ENCODE peak calls at places on chromosome 16, in five cellular contexts. J is ELR, V is T-helper 2 cell, S is dermis microvascular lymphatic vessel endothelial cell, A is type B pancreatic cell. E is an unnamed sample.

GRCh38 chr16:89456412-89456811 is 33.9 kb downstream of the ANKRD11 start:
- DNase-seq in J (no peak), V (no peak), S (no peak), A (no peak), E (no peak)

GRCh38 chr16:54216268-54217187 is 70.1 kb downstream of the IRX3 start:
- DNase-seq in J (no peak), V (no peak), S (no peak), A (no peak), E (no peak)

GRCh38 chr16:87098361-87098760 is 218.8 kb downstream of the C16orf95 start:
- DNase-seq in J (no peak), V (no peak), S (no peak), A (no peak), E (no peak)

GRCh38 chr16:4212934-4213296 is 29.0 kb downstream of the SRL start:
- DNase-seq in J (peak), V (no peak), S (no peak), A (no peak), E (no peak)

GRCh38 chr16:80667925-80668324 is 127.1 kb downstream of the DYNLRB2 start:
- DNase-seq in J (no peak), V (no peak), S (no peak), A (no peak), E (no peak)

GRCh38 chr16:8611886-8612595 is 9.5 kb upstream of the METTL22 start:
- DNase-seq in J (peak), V (no peak), S (no peak), A (no peak), E (no peak)

GRCh38 chr16:84022641-84023040 is 20.0 kb downstream of the SLC38A8 start:
- DNase-seq in J (no peak), V (no peak), S (no peak), A (no peak), E (no peak)

GRCh38 chr16:28873543-28874201 is 4.6 kb upstream of the ATP2A1 start:
- DNase-seq in J (peak), V (peak), S (peak), A (no peak), E (no peak)

GRCh38 chr16:57824880-57825279 is 22.6 kb upstream of the KIFC3 start:
- DNase-seq in J (no peak), V (no peak), S (no peak), A (no peak), E (no peak)

GRCh38 chr16:87847785-87848675 is 21.3 kb downstream of the SLC7A5 start:
- DNase-seq in J (no peak), V (no peak), S (no peak), A (no peak), E (no peak)

GRCh38 chr16:50114357-50115129 is 38.6 kb upstream of the TENT4B start:
- DNase-seq in J (no peak), V (no peak), S (no peak), A (no peak), E (no peak)

GRCh38 chr16:87380403-87380802 is 3.2 kb downstream of the FBXO31 start:
- DNase-seq in J (no peak), V (no peak), S (no peak), A (no peak), E (no peak)

GRCh38 chr16:77290451-77291110 is 91.4 kb downstream of the SYCE1L start:
- DNase-seq in J (peak), V (no peak), S (peak), A (no peak), E (no peak)

GRCh38 chr16:82524939-82525338 is 101.8 kb upstream of the CDH13 start:
- DNase-seq in J (no peak), V (no peak), S (peak), A (no peak), E (no peak)

GRCh38 chr16:3020604-3021448 is 658 bp downstream of the TNFRSF12A start:
- DNase-seq in J (peak), V (peak), S (peak), A (no peak), E (peak)

GRCh38 chr16:11256657-11257130 is 690 bp upstream of the SOCS1 start:
- DNase-seq in J (peak), V (peak), S (peak), A (peak), E (no peak)

GRCh38 chr16:67000384-67001158 is 12.2 kb downstream of the CES4A start:
- DNase-seq in J (peak), V (peak), S (peak), A (no peak), E (no peak)

GRCh38 chr16:55333690-55334089 is 9.7 kb downstream of the IRX6 start:
- DNase-seq in J (no peak), V (no peak), S (no peak), A (no peak), E (no peak)

GRCh38 chr16:71807905-71808592 is 585 bp downstream of the AP1G1 start:
- DNase-seq in J (peak), V (peak), S (peak), A (no peak), E (no peak)

GRCh38 chr16:53629607-53630312 is 73.9 kb downstream of the RPGRIP1L start:
- DNase-seq in J (no peak), V (no peak), S (peak), A (no peak), E (no peak)

GRCh38 chr16:87653234-87653633 is 50.9 kb downstream of the JPH3 start:
- DNase-seq in J (peak), V (peak), S (no peak), A (no peak), E (no peak)

GRCh38 chr16:58421529-58421928 is 29.3 kb downstream of the GINS3 start:
- DNase-seq in J (peak), V (no peak), S (no peak), A (no peak), E (no peak)

GRCh38 chr16:51886456-51886855 is 660.5 kb downstream of the TOX3 start:
- DNase-seq in J (no peak), V (no peak), S (peak), A (no peak), E (no peak)

GRCh38 chr16:88731699-88732098 is 25.4 kb downstream of the CTU2 start:
- DNase-seq in J (peak), V (no peak), S (no peak), A (no peak), E (no peak)

GRCh38 chr16:11665071-11665491 is 3.2 kb upstream of the SNN start:
- DNase-seq in J (no peak), V (peak), S (no peak), A (no peak), E (no peak)

GRCh38 chr16:29738514-29738913 is 7.3 kb downstream of the C16orf54 start:
- DNase-seq in J (no peak), V (peak), S (no peak), A (no peak), E (no peak)

GRCh38 chr16:87681990-87682570 is 79.8 kb downstream of the JPH3 start:
- DNase-seq in J (peak), V (peak), S (peak), A (no peak), E (no peak)

GRCh38 chr16:60073376-60073775 is 1339.3 kb upstream of the GOT2 start:
- DNase-seq in J (peak), V (no peak), S (no peak), A (no peak), E (no peak)